ENCODE peak calls at places on chromosomes 11 and 22, in four cellular contexts. One of them, this sample, is unnamed.

GRCh38 chr11:115193931-115194797 is 310.1 kb downstream of the CADM1 start:
- DNase-seq in activated T-cell treated with anti-CD3 and anti-CD28 coated beads for 1 hour: no peak
- DNase-seq in ELR: no peak
- DNase-seq in NCI-H1694 treated with DMSO at 0.1 percent for 48 hours: no peak
- DNase-seq in this sample: no peak

GRCh38 chr11:111905391-111905790 is 6.2 kb downstream of the CRYAB start:
- DNase-seq in NCI-H1694 treated with DMSO at 0.1 percent for 48 hours: no peak
- DNase-seq in activated T-cell treated with anti-CD3 and anti-CD28 coated beads for 1 hour: no peak
- DNase-seq in ELR: no peak
- DNase-seq in this sample: no peak

GRCh38 chr11:112241486-112241885 is 15.3 kb downstream of the PTS start:
- DNase-seq in ELR: no peak
- DNase-seq in NCI-H1694 treated with DMSO at 0.1 percent for 48 hours: no peak
- DNase-seq in activated T-cell treated with anti-CD3 and anti-CD28 coated beads for 1 hour: no peak
- DNase-seq in this sample: peak

GRCh38 chr22:43818981-43819690 is 7.0 kb upstream of the EFCAB6 start:
- DNase-seq in NCI-H1694 treated with DMSO at 0.1 percent for 48 hours: no peak
- DNase-seq in activated T-cell treated with anti-CD3 and anti-CD28 coated beads for 1 hour: no peak
- DNase-seq in ELR: no peak
- DNase-seq in this sample: no peak

GRCh38 chr11:18321622-18321990 is 334 bp downstream of the HPS5 start:
- DNase-seq in NCI-H1694 treated with DMSO at 0.1 percent for 48 hours: no peak
- DNase-seq in activated T-cell treated with anti-CD3 and anti-CD28 coated beads for 1 hour: no peak
- DNase-seq in ELR: peak
- DNase-seq in this sample: no peak

GRCh38 chr11:114762437-114762836 is 84.1 kb downstream of the NXPE2 start:
- DNase-seq in NCI-H1694 treated with DMSO at 0.1 percent for 48 hours: no peak
- DNase-seq in activated T-cell treated with anti-CD3 and anti-CD28 coated beads for 1 hour: no peak
- DNase-seq in ELR: peak
- DNase-seq in this sample: peak

GRCh38 chr11:26234451-26234850 is 97.5 kb upstream of the ANO3 start:
- DNase-seq in NCI-H1694 treated with DMSO at 0.1 percent for 48 hours: no peak
- DNase-seq in activated T-cell treated with anti-CD3 and anti-CD28 coated beads for 1 hour: no peak
- DNase-seq in ELR: peak
- DNase-seq in this sample: no peak

GRCh38 chr11:23314162-23314561 is 453.9 kb upstream of the CCDC179 start:
- DNase-seq in ELR: no peak
- DNase-seq in activated T-cell treated with anti-CD3 and anti-CD28 coated beads for 1 hour: no peak
- DNase-seq in NCI-H1694 treated with DMSO at 0.1 percent for 48 hours: no peak
- DNase-seq in this sample: no peak

GRCh38 chr11:72370201-72370600 is 64.1 kb downstream of the CLPB start:
- DNase-seq in NCI-H1694 treated with DMSO at 0.1 percent for 48 hours: no peak
- DNase-seq in activated T-cell treated with anti-CD3 and anti-CD28 coated beads for 1 hour: no peak
- DNase-seq in ELR: no peak
- DNase-seq in this sample: no peak

GRCh38 chr11:74141274-74141695 is 29.5 kb downstream of the C2CD3 start:
- DNase-seq in activated T-cell treated with anti-CD3 and anti-CD28 coated beads for 1 hour: no peak
- DNase-seq in NCI-H1694 treated with DMSO at 0.1 percent for 48 hours: no peak
- DNase-seq in ELR: peak
- DNase-seq in this sample: peak

GRCh38 chr11:1538153-1538552 is 33.9 kb downstream of the DUSP8 start:
- DNase-seq in ELR: no peak
- DNase-seq in NCI-H1694 treated with DMSO at 0.1 percent for 48 hours: no peak
- DNase-seq in activated T-cell treated with anti-CD3 and anti-CD28 coated beads for 1 hour: no peak
- DNase-seq in this sample: no peak

GRCh38 chr11:64334764-64335741 is 5.0 kb upstream of the CCDC88B start:
- DNase-seq in ELR: peak
- DNase-seq in NCI-H1694 treated with DMSO at 0.1 percent for 48 hours: peak
- DNase-seq in activated T-cell treated with anti-CD3 and anti-CD28 coated beads for 1 hour: no peak
- DNase-seq in this sample: peak

GRCh38 chr11:81979444-81979843 is 754.2 kb downstream of the FAM181B start:
- DNase-seq in ELR: no peak
- DNase-seq in NCI-H1694 treated with DMSO at 0.1 percent for 48 hours: no peak
- DNase-seq in activated T-cell treated with anti-CD3 and anti-CD28 coated beads for 1 hour: no peak
- DNase-seq in this sample: no peak

GRCh38 chr11:116986521-116987105 is 111.6 kb downstream of the SIK3 start:
- DNase-seq in activated T-cell treated with anti-CD3 and anti-CD28 coated beads for 1 hour: no peak
- DNase-seq in NCI-H1694 treated with DMSO at 0.1 percent for 48 hours: no peak
- DNase-seq in ELR: peak
- DNase-seq in this sample: no peak

GRCh38 chr11:67357831-67358555 is 4.6 kb upstream of the POLD4 start:
- DNase-seq in activated T-cell treated with anti-CD3 and anti-CD28 coated beads for 1 hour: no peak
- DNase-seq in NCI-H1694 treated with DMSO at 0.1 percent for 48 hours: no peak
- DNase-seq in ELR: peak
- DNase-seq in this sample: no peak

GRCh38 chr22:19825016-19825339 is 29.7 kb downstream of the GNB1L start:
- DNase-seq in activated T-cell treated with anti-CD3 and anti-CD28 coated beads for 1 hour: no peak
- DNase-seq in NCI-H1694 treated with DMSO at 0.1 percent for 48 hours: no peak
- DNase-seq in ELR: no peak
- DNase-seq in this sample: no peak

GRCh38 chr11:118923721-118924587 is 1.8 kb downstream of the BCL9L start:
- DNase-seq in NCI-H1694 treated with DMSO at 0.1 percent for 48 hours: no peak
- DNase-seq in ELR: peak
- DNase-seq in activated T-cell treated with anti-CD3 and anti-CD28 coated beads for 1 hour: no peak
- DNase-seq in this sample: no peak